ENCODE peak calls at places on chromosomes 13 and 19, in seven cellular contexts. Z is SK-N-SH, U is IMR-90, F is H1, Q is A549, M is K562, P is GM12878. L is an unnamed sample.

GRCh38 chr13:99316657-99317244 is 9.6 kb upstream of the GPR183 start:
- DNase-seq in F (no peak), Z (no peak), Q (no peak), M (no peak), U (no peak), P (no peak), L (no peak)

GRCh38 chr13:86906458-86906857 is 764.7 kb upstream of the SLITRK5 start:
- DNase-seq in U (peak), Z (no peak), P (no peak), M (no peak), Q (no peak), F (no peak), L (no peak)

GRCh38 chr19:18298601-18299000 is 17.2 kb upstream of the JUND start:
- DNase-seq in Z (no peak), U (no peak), P (no peak), F (no peak), Q (no peak), M (no peak), L (no peak)

GRCh38 chr13:100019780-100020356 is 38.3 kb downstream of the ZIC2 start:
- DNase-seq in Z (no peak), U (no peak), M (no peak), F (no peak), Q (no peak), P (no peak), L (peak)

GRCh38 chr13:33261426-33262068 is 24.0 kb downstream of the STARD13 start:
- DNase-seq in M (no peak), P (no peak), U (peak), F (no peak), Z (no peak), Q (no peak), L (peak)

GRCh38 chr13:40485611-40486517 is 180.6 kb downstream of the FOXO1 start:
- DNase-seq in U (no peak), P (no peak), F (no peak), Q (no peak), M (no peak), Z (no peak), L (no peak)

GRCh38 chr13:98447881-98448641 is 128.8 kb downstream of the STK24 start:
- DNase-seq in U (no peak), P (no peak), M (peak), F (no peak), Q (peak), Z (peak), L (no peak)

GRCh38 chr13:110531671-110532083 is 29.8 kb downstream of the RAB20 start:
- DNase-seq in M (no peak), Q (no peak), U (no peak), F (no peak), Z (no peak), P (no peak), L (no peak)

GRCh38 chr19:21352830-21353229 is 6.0 kb upstream of the ZNF738 start:
- DNase-seq in F (no peak), P (no peak), U (no peak), M (no peak), Z (no peak), Q (no peak), L (no peak)

GRCh38 chr19:41570179-41570578 is 5.8 kb upstream of the CEACAM21 start:
- DNase-seq in Q (no peak), U (no peak), Z (no peak), M (no peak), F (no peak), P (no peak), L (no peak)

GRCh38 chr13:28566891-28567290 is 72.0 kb upstream of the FLT1 start:
- DNase-seq in F (no peak), P (no peak), M (no peak), Z (no peak), Q (no peak), U (no peak), L (no peak)

GRCh38 chr19:11598103-11598483 is 810 bp downstream of the ZNF627 start:
- DNase-seq in Z (no peak), U (no peak), P (no peak), F (no peak), M (no peak), Q (no peak), L (no peak)

GRCh38 chr19:10021863-10022262 is 8.6 kb downstream of the RDH8 start:
- DNase-seq in M (no peak), Z (no peak), Q (no peak), F (no peak), P (no peak), U (peak), L (no peak)

GRCh38 chr13:113527272-113527958 is 36.9 kb upstream of the DCUN1D2 start:
- DNase-seq in Z (no peak), P (no peak), Q (no peak), F (no peak), M (no peak), U (no peak), L (no peak)

GRCh38 chr13:24215007-24215633 is 54.6 kb downstream of the SPATA13 start:
- DNase-seq in M (no peak), Z (no peak), U (no peak), F (no peak), P (no peak), Q (no peak), L (no peak)

GRCh38 chr19:12997225-12997966 is 2.1 kb downstream of the NFIX start:
- DNase-seq in P (no peak), M (no peak), Z (no peak), F (no peak), Q (no peak), U (no peak), L (no peak)

GRCh38 chr19:38816131-38816750 is 3.5 kb upstream of the LGALS4 start:
- DNase-seq in U (no peak), M (no peak), Z (peak), F (no peak), Q (no peak), P (no peak), L (no peak)

GRCh38 chr13:52158629-52159158 is 703 bp downstream of the NEK3 start:
- DNase-seq in U (peak), F (no peak), Z (peak), M (peak), P (peak), Q (no peak), L (no peak)

GRCh38 chr19:19211499-19212432 is at the start of gene NCAN:
- DNase-seq in M (peak), Z (peak), Q (no peak), U (no peak), P (no peak), F (no peak), L (no peak)

GRCh38 chr19:42421591-42422031 is 5.6 kb downstream of the LIPE start:
- DNase-seq in M (no peak), Q (no peak), F (no peak), Z (no peak), P (no peak), U (no peak), L (no peak)

GRCh38 chr19:43441736-43442135 is 23.7 kb downstream of the LYPD3 start:
- DNase-seq in U (no peak), Z (no peak), P (no peak), F (no peak), M (no peak), Q (no peak), L (no peak)

GRCh38 chr13:108597943-108598342 is 31.5 kb upstream of the MYO16 start:
- DNase-seq in M (no peak), Z (no peak), Q (no peak), P (no peak), F (no peak), U (no peak), L (peak)

GRCh38 chr19:4742717-4743646 is 19.3 kb upstream of the DPP9 start:
- DNase-seq in F (no peak), Q (no peak), U (no peak), M (no peak), P (no peak), Z (peak), L (no peak)

GRCh38 chr13:42049454-42049780 is 969 bp downstream of the DGKH start:
- DNase-seq in P (peak), F (no peak), Q (no peak), M (no peak), Z (no peak), U (no peak), L (no peak)

GRCh38 chr13:30829788-30830637 is 76.1 kb upstream of the MEDAG start:
- DNase-seq in F (no peak), Z (no peak), P (no peak), Q (no peak), U (no peak), M (no peak), L (peak)

GRCh38 chr19:43806848-43807247 is 4.6 kb upstream of the LYPD5 start:
- DNase-seq in Q (no peak), U (no peak), M (no peak), P (no peak), F (no peak), Z (no peak), L (no peak)

GRCh38 chr19:51142119-51142518 is at the start of gene SIGLEC7:
- DNase-seq in Q (no peak), M (no peak), Z (no peak), P (no peak), U (no peak), F (no peak), L (no peak)

GRCh38 chr13:41919741-41920487 is 41.0 kb downstream of the VWA8 start:
- DNase-seq in Q (no peak), M (no peak), Z (no peak), F (no peak), P (no peak), U (no peak), L (no peak)

GRCh38 chr13:44191504-44192171 is 182.0 kb upstream of the SERP2 start:
- DNase-seq in P (no peak), U (peak), M (peak), Q (no peak), F (no peak), Z (peak), L (peak)

GRCh38 chr13:81821259-81821658 is 1480.3 kb upstream of the SPRY2 start:
- DNase-seq in M (no peak), Q (no peak), P (no peak), U (no peak), Z (no peak), F (no peak), L (no peak)

GRCh38 chr19:24052811-24053210 is 34.2 kb upstream of the ZNF254 start:
- DNase-seq in P (no peak), Z (no peak), M (no peak), U (peak), Q (no peak), F (no peak), L (no peak)

GRCh38 chr19:375395-376110 is 31.0 kb upstream of the MIER2 start:
- DNase-seq in M (no peak), F (no peak), P (no peak), Q (no peak), U (no peak), Z (no peak), L (no peak)

GRCh38 chr19:376111-376470 is 31.5 kb upstream of the MIER2 start:
- DNase-seq in P (no peak), F (no peak), M (no peak), U (no peak), Q (no peak), Z (no peak), L (no peak)

GRCh38 chr19:374886-375235 is 30.3 kb upstream of the MIER2 start:
- DNase-seq in F (no peak), U (no peak), P (no peak), Q (no peak), Z (no peak), M (no peak), L (no peak)

GRCh38 chr19:373391-374182 is 29.0 kb upstream of the MIER2 start:
- DNase-seq in F (no peak), U (no peak), Q (no peak), M (peak), Z (no peak), P (no peak), L (no peak)

GRCh38 chr19:374183-374885 is 29.7 kb upstream of the MIER2 start:
- DNase-seq in Z (no peak), F (no peak), M (peak), Q (no peak), U (no peak), P (no peak), L (no peak)
- TF ChIP-seq RAD21 in Z (no peak), F (no peak), M (no peak), Q (no peak), U (no peak), P (no peak), L (no peak)

DNA sequence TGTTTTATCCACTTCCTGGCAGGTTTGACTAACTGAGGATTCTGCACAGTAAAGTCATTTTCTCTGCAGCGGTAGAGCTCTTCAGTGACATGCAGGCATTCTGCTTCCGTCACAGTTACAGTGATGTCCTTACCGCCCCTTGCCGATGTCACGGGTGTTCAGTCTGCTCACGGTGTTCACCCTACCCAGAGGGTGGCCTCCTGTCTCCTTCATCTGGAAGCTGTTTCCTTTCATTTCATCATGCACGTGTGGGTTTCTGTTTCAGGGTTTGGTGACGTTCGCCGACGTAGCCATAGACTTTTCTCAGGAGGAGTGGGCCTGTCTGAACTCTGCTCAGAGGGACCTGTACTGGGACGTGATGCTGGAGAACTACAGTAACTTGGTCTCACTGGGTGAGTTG is 33.4 kb downstream of the ZNF331 start:
- DNase-seq in P (no peak), Q (no peak), Z (no peak), U (no peak), F (no peak), M (no peak), L (no peak)
- TF ChIP-seq USF2 in P (no peak), Q (no peak), Z (no peak), U (no peak), F (no peak), M (no peak), L (no peak)

GRCh38 chr19:15418112-15418587 is 638 bp downstream of the AKAP8L start:
- DNase-seq in Q (peak), P (no peak), Z (peak), F (no peak), U (no peak), M (no peak), L (no peak)

GRCh38 chr19:15418588-15419412 is at the start of gene AKAP8L:
- DNase-seq in U (peak), Q (peak), M (peak), P (peak), F (peak), Z (peak), L (peak)

GRCh38 chr19:15419413-15420025 is 731 bp upstream of the AKAP8L start:
- DNase-seq in Z (no peak), U (no peak), F (no peak), P (no peak), Q (no peak), M (no peak), L (no peak)

GRCh38 chr19:15421136-15421535 is 2.3 kb upstream of the AKAP8L start:
- DNase-seq in M (no peak), Q (no peak), Z (no peak), U (peak), P (no peak), F (no peak), L (no peak)

GRCh38 chr19:15417699-15418098 is 1.1 kb downstream of the AKAP8L start:
- DNase-seq in Z (no peak), M (no peak), U (no peak), F (no peak), P (no peak), Q (no peak), L (no peak)
- TF ChIP-seq RAD21 in Z (no peak), M (no peak), U (no peak), F (no peak), P (no peak), Q (no peak), L (no peak)

GRCh38 chr19:33252418-33252962 is 26.8 kb upstream of the SLC7A10 start:
- DNase-seq in Q (no peak), P (no peak), U (no peak), Z (no peak), M (no peak), F (no peak), L (no peak)
- TF ChIP-seq USF2 in Q (no peak), P (no peak), U (no peak), Z (no peak), M (no peak), F (no peak), L (no peak)

GRCh38 chr13:29594710-29595379 is 643 bp downstream of the SLC7A1 start:
- DNase-seq in U (peak), Q (peak), M (peak), Z (peak), F (no peak), P (no peak), L (no peak)
- TF ChIP-seq RAD21 in U (no peak), Q (no peak), M (no peak), Z (no peak), F (no peak), P (no peak), L (no peak)

GRCh38 chr19:7295912-7296486 is 1.8 kb upstream of the INSR start:
- DNase-seq in Q (no peak), Z (no peak), U (no peak), P (no peak), F (no peak), M (no peak), L (peak)
- TF ChIP-seq USF2 in Q (no peak), Z (no peak), U (no peak), P (no peak), F (no peak), M (no peak), L (no peak)

GRCh38 chr19:7716762-7717161 is 14.8 kb upstream of the FCER2 start:
- DNase-seq in Q (no peak), P (no peak), F (no peak), Z (no peak), U (no peak), M (no peak), L (no peak)

GRCh38 chr19:7725791-7726190 is 6.1 kb downstream of the CLEC4G start:
- DNase-seq in Q (no peak), M (no peak), Z (no peak), U (no peak), F (no peak), P (no peak), L (no peak)

GRCh38 chr19:7718668-7719067 is 13.2 kb downstream of the CLEC4G start:
- DNase-seq in F (no peak), U (no peak), M (no peak), P (no peak), Q (no peak), Z (no peak), L (no peak)

GRCh38 chr19:7720351-7720750 is 11.6 kb downstream of the CLEC4G start:
- DNase-seq in P (no peak), M (no peak), U (no peak), F (no peak), Q (no peak), Z (no peak), L (no peak)

DNA sequence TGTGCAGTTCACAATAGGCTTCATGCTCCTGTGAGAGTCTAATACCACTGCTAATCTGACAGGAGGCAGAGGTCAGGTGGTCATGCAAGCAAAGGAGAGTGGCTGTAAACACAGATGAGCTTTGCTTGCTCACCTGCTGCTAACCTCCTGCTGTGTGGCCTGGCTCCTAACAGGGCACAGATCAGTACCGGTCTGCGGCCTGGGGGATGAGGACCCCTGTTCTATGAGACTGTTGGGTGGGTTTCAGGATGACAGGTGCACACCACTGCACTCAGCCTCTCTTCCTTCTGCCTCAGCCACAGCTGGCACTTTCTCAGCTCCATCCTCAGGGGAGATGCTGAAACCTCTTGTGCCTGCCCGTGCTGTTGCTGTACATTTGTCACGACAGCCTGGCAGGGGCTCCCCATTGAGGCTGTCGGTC is 9.7 kb downstream of the CLEC4G start:
- DNase-seq in Z (no peak), Q (no peak), F (no peak), P (peak), M (no peak), U (no peak), L (no peak)
- TF ChIP-seq RAD21 in Z (no peak), Q (no peak), F (no peak), P (no peak), M (no peak), U (no peak), L (no peak)